ENCODE peak calls at places on chromosomes 11 and 22, in seven cellular contexts. D, X, W, P, N, R and C are unnamed samples.

GRCh38 chr11:69116671-69117070 is 39.1 kb upstream of the SMIM38 start:
- DNase-seq in D (no peak), X (no peak), W (no peak), P (no peak), N (no peak), R (no peak), C (no peak)

GRCh38 chr11:100876826-100877545 is 189.9 kb downstream of the ARHGAP42 start:
- DNase-seq in D (peak), X (peak), W (peak), P (no peak), N (no peak), R (peak), C (no peak)

GRCh38 chr11:108117746-108118371 is 3.5 kb upstream of the ACAT1 start:
- DNase-seq in D (no peak), X (peak), W (peak), P (peak), N (no peak), R (peak), C (no peak)

GRCh38 chr22:38219644-38220043 is 17.9 kb downstream of the MAFF start:
- DNase-seq in D (no peak), X (no peak), W (no peak), P (no peak), N (no peak), R (no peak), C (peak)

GRCh38 chr22:27558658-27559371 is 242.7 kb downstream of the MN1 start:
- DNase-seq in D (no peak), X (no peak), W (no peak), P (no peak), N (no peak), R (no peak), C (no peak)

GRCh38 chr11:113477321-113477720 is 2.1 kb upstream of the DRD2 start:
- DNase-seq in D (no peak), X (no peak), W (no peak), P (no peak), N (no peak), R (no peak), C (peak)

GRCh38 chr11:78168539-78169477 is 19.6 kb downstream of the KCTD21 start:
- DNase-seq in D (no peak), X (no peak), W (no peak), P (no peak), N (no peak), R (no peak), C (no peak)

GRCh38 chr11:36131719-36132349 is 157.4 kb downstream of the COMMD9 start:
- DNase-seq in D (no peak), X (no peak), W (peak), P (peak), N (no peak), R (peak), C (peak)

GRCh38 chr11:120326228-120326627 is 1.1 kb downstream of the TLCD5 start:
- DNase-seq in D (no peak), X (no peak), W (no peak), P (no peak), N (no peak), R (no peak), C (no peak)

GRCh38 chr11:16784097-16784496 is 45.6 kb downstream of the C11orf58 start:
- DNase-seq in D (no peak), X (no peak), W (no peak), P (no peak), N (no peak), R (no peak), C (no peak)

GRCh38 chr22:47837703-47838102 is 1075.3 kb downstream of the TBC1D22A start:
- DNase-seq in D (no peak), X (no peak), W (peak), P (no peak), N (no peak), R (peak), C (peak)

GRCh38 chr11:9280655-9281301 is 15.6 kb upstream of the DENND5A start:
- DNase-seq in D (peak), X (no peak), W (peak), P (no peak), N (peak), R (peak), C (peak)

GRCh38 chr11:61333638-61334433 is 808 bp downstream of the TKFC start:
- DNase-seq in D (no peak), X (no peak), W (no peak), P (no peak), N (peak), R (no peak), C (no peak)

GRCh38 chr11:17384002-17384511 is 4.4 kb downstream of the KCNJ11 start:
- DNase-seq in D (peak), X (peak), W (peak), P (peak), N (peak), R (peak), C (peak)

GRCh38 chr11:72229336-72229924 is 4.9 kb downstream of the INPPL1 start:
- DNase-seq in D (no peak), X (no peak), W (no peak), P (no peak), N (no peak), R (no peak), C (no peak)

GRCh38 chr11:105520706-105521345 is 89.0 kb upstream of the GRIA4 start:
- DNase-seq in D (no peak), X (no peak), W (no peak), P (no peak), N (no peak), R (no peak), C (no peak)

GRCh38 chr11:24391165-24391564 is 105.7 kb upstream of the LUZP2 start:
- DNase-seq in D (no peak), X (peak), W (peak), P (no peak), N (no peak), R (peak), C (no peak)

GRCh38 chr22:19822301-19823117 is 32.2 kb downstream of the GNB1L start:
- DNase-seq in D (no peak), X (no peak), W (no peak), P (no peak), N (no peak), R (no peak), C (no peak)

GRCh38 chr11:85316967-85317366 is 310.2 kb downstream of the DLG2 start:
- DNase-seq in D (no peak), X (no peak), W (no peak), P (peak), N (no peak), R (no peak), C (no peak)

GRCh38 chr11:119505861-119506260 is 82.9 kb upstream of the THY1 start:
- DNase-seq in D (no peak), X (no peak), W (no peak), P (no peak), N (no peak), R (no peak), C (no peak)

GRCh38 chr11:122486793-122487495 is 168.6 kb upstream of the UBASH3B start:
- DNase-seq in D (no peak), X (no peak), W (peak), P (no peak), N (no peak), R (no peak), C (peak)

GRCh38 chr22:30830907-30831306 is 136.2 kb downstream of the OSBP2 start:
- DNase-seq in D (peak), X (peak), W (peak), P (no peak), N (no peak), R (peak), C (no peak)

GRCh38 chr11:71518506-71519471 is 8.3 kb upstream of the KRTAP5-7 start:
- DNase-seq in D (no peak), X (no peak), W (no peak), P (no peak), N (no peak), R (no peak), C (no peak)

GRCh38 chr22:20091690-20092476 is 11.8 kb downstream of the DGCR8 start:
- DNase-seq in D (no peak), X (no peak), W (no peak), P (no peak), N (no peak), R (no peak), C (no peak)

GRCh38 chr11:117535870-117536411 is 208.3 kb downstream of the CEP164 start:
- DNase-seq in D (no peak), X (no peak), W (no peak), P (peak), N (no peak), R (no peak), C (no peak)

GRCh38 chr11:29159552-29160465 is 857.0 kb downstream of the KCNA4 start:
- DNase-seq in D (no peak), X (peak), W (peak), P (peak), N (no peak), R (peak), C (peak)

GRCh38 chr11:69509381-69509780 is 27.9 kb downstream of the LINC01488 start:
- DNase-seq in D (no peak), X (no peak), W (no peak), P (no peak), N (no peak), R (no peak), C (no peak)

GRCh38 chr22:35792501-35792900 is 74.8 kb downstream of the APOL5 start:
- DNase-seq in D (no peak), X (no peak), W (peak), P (no peak), N (no peak), R (peak), C (no peak)

GRCh38 chr11:76605338-76606074 is 65.0 kb downstream of the LRRC32 start:
- DNase-seq in D (no peak), X (no peak), W (no peak), P (no peak), N (no peak), R (no peak), C (no peak)

GRCh38 chr11:65560555-65561418 is 2.6 kb upstream of the LTBP3 start:
- DNase-seq in D (peak), X (no peak), W (no peak), P (no peak), N (no peak), R (peak), C (peak)

GRCh38 chr11:62923634-62924411 is 2.7 kb upstream of the CHRM1 start:
- DNase-seq in D (no peak), X (no peak), W (peak), P (no peak), N (peak), R (no peak), C (peak)

GRCh38 chr11:66768088-66768521 is 39.1 kb upstream of the SPTBN2 start:
- DNase-seq in D (peak), X (peak), W (peak), P (no peak), N (no peak), R (peak), C (no peak)

GRCh38 chr11:69652999-69653398 is 12.0 kb downstream of the CCND1 start:
- DNase-seq in D (no peak), X (no peak), W (no peak), P (no peak), N (no peak), R (no peak), C (no peak)

GRCh38 chr22:33271390-33272161 is 213.4 kb upstream of the SYN3 start:
- DNase-seq in D (no peak), X (no peak), W (no peak), P (peak), N (no peak), R (no peak), C (no peak)

GRCh38 chr11:5476184-5476819 is 12.2 kb upstream of the OR52D1 start:
- DNase-seq in D (peak), X (peak), W (peak), P (peak), N (peak), R (peak), C (no peak)

GRCh38 chr22:30705710-30706651 is 11.3 kb downstream of the OSBP2 start:
- DNase-seq in D (no peak), X (no peak), W (no peak), P (peak), N (no peak), R (peak), C (no peak)

GRCh38 chr11:126545057-126545555 is 189.6 kb downstream of the ST3GAL4 start:
- DNase-seq in D (no peak), X (no peak), W (no peak), P (no peak), N (no peak), R (no peak), C (no peak)